ENCODE peak calls at places on chromosomes 4 and X, in six cellular contexts. R is activated B cell treated with CpG ODN at 0.5 μM for 24 hours; N is Panc1; U is RCC 7860; P is iris pigment epithelial cell; F is activated T-cell treated with anti-CD3 and anti-CD28 coated beads, Interleukin-2, amount 50 U/mL, for 24 hours. Y is an unnamed sample.
A peak's percentile ranks its signal among the peaks of the same experiment; 100 is the strongest.

GRCh38 chr4:157221426-157221894 is 932 bp downstream of the GRIA2 start:
- DNase-seq in R (no peak), N (no peak), U (no peak), P (no peak), F (no peak), Y (no peak)

GRCh38 chr4:94406668-94407437 is 44.9 kb upstream of the PDLIM5 start:
- DNase-seq in R (no peak), N (peak; percentile 36), U (peak; percentile 59), P (peak; percentile 88), F (peak; percentile 44), Y (peak; percentile 84)

GRCh38 chr4:76905521-76905920 is 7.6 kb upstream of the SOWAHB start:
- DNase-seq in R (no peak), N (no peak), U (no peak), P (peak; percentile 84), F (no peak), Y (peak; percentile 92)

GRCh38 chr4:176300565-176300964 is 19.2 kb upstream of the SPCS3 start:
- DNase-seq in R (no peak), N (no peak), U (no peak), P (no peak), F (no peak), Y (no peak)

GRCh38 chrX:72498782-72499181 is 73.9 kb downstream of the HDAC8 start:
- DNase-seq in R (no peak), N (no peak), U (no peak), P (peak; percentile 9), F (no peak), Y (no peak)

GRCh38 chr4:75547647-75548387 is 8.0 kb upstream of the ODAPH start:
- DNase-seq in R (no peak), N (no peak), U (no peak), P (peak; percentile 46), F (no peak), Y (peak; percentile 40)

GRCh38 chrX:105050921-105051320 is 169.6 kb downstream of the TEX13A start:
- DNase-seq in R (no peak), N (no peak), U (no peak), P (no peak), F (no peak), Y (no peak)

GRCh38 chr4:74092957-74093356 is 6.0 kb downstream of the CXCL2 start:
- DNase-seq in R (no peak), N (no peak), U (no peak), P (no peak), F (no peak), Y (no peak)

GRCh38 chr4:67712000-67712625 is 11.2 kb upstream of the UBA6 start:
- DNase-seq in R (no peak), N (no peak), U (no peak), P (no peak), F (no peak), Y (no peak)

GRCh38 chrX:126165721-126166401 is at the start of gene DCAF12L2:
- DNase-seq in R (no peak), N (no peak), U (no peak), P (peak; percentile 1), F (peak; percentile 27), Y (no peak)

GRCh38 chr4:68272860-68273259 is 27.4 kb upstream of the TMPRSS11B start:
- DNase-seq in R (no peak), N (no peak), U (no peak), P (no peak), F (no peak), Y (peak; percentile 11)

GRCh38 chr4:157572951-157573350 is 352.4 kb downstream of the GRIA2 start:
- DNase-seq in R (no peak), N (no peak), U (no peak), P (no peak), F (no peak), Y (no peak)

GRCh38 chrX:45750639-45751038 is 550.0 kb upstream of the DIPK2B start:
- DNase-seq in R (no peak), N (no peak), U (no peak), P (peak; percentile 36), F (no peak), Y (no peak)

GRCh38 chr4:140681201-140681600 is 75.0 kb downstream of the TBC1D9 start:
- DNase-seq in R (no peak), N (no peak), U (no peak), P (no peak), F (no peak), Y (no peak)

GRCh38 chr4:140296335-140296753 is 77.1 kb upstream of the SCOC start:
- DNase-seq in R (no peak), N (no peak), U (peak; percentile 60), P (peak; percentile 88), F (no peak), Y (peak; percentile 92)

GRCh38 chr4:42642136-42642797 is 14.6 kb downstream of the ATP8A1 start:
- DNase-seq in R (no peak), N (no peak), U (no peak), P (no peak), F (no peak), Y (no peak)

GRCh38 chr4:156942991-156943390 is 28.6 kb downstream of the PDGFC start:
- DNase-seq in R (no peak), N (no peak), U (no peak), P (no peak), F (no peak), Y (no peak)

GRCh38 chr4:155891058-155891457 is 12.4 kb upstream of the TDO2 start:
- DNase-seq in R (no peak), N (no peak), U (no peak), P (no peak), F (no peak), Y (peak; percentile 46)

GRCh38 chr4:72496119-72496518 is 72.9 kb downstream of the ADAMTS3 start:
- DNase-seq in R (no peak), N (no peak), U (peak; percentile 36), P (no peak), F (no peak), Y (peak; percentile 4)

GRCh38 chrX:39877919-39878318 is 219.8 kb downstream of the BCOR start:
- DNase-seq in R (no peak), N (no peak), U (no peak), P (no peak), F (no peak), Y (no peak)

GRCh38 chr4:109989618-109990017 is 76.9 kb downstream of the EGF start:
- DNase-seq in R (no peak), N (no peak), U (no peak), P (no peak), F (no peak), Y (no peak)

GRCh38 chr4:41076481-41076880 is 137.9 kb downstream of the APBB2 start:
- DNase-seq in R (no peak), N (no peak), U (no peak), P (no peak), F (no peak), Y (no peak)

GRCh38 chr4:7803992-7804758 is 135.5 kb downstream of the AFAP1 start:
- DNase-seq in R (peak; percentile 61), N (peak; percentile 59), U (peak; percentile 53), P (peak; percentile 80), F (peak; percentile 89), Y (peak; percentile 78)

GRCh38 chr4:41185614-41186609 is 28.4 kb downstream of the APBB2 start:
- DNase-seq in R (no peak), N (no peak), U (peak; percentile 49), P (peak; percentile 50), F (no peak), Y (peak; percentile 53)

GRCh38 chr4:3531306-3531886 is 826 bp downstream of the LRPAP1 start:
- DNase-seq in R (no peak), N (no peak), U (no peak), P (peak; percentile 13), F (no peak), Y (peak; percentile 22)

GRCh38 chr4:139453041-139453370 is 915 bp upstream of the RAB33B start:
- DNase-seq in R (no peak), N (peak; percentile 60), U (peak; percentile 80), P (peak; percentile 79), F (no peak), Y (no peak)

GRCh38 chr4:8583655-8584025 is 3.4 kb downstream of the GPR78 start:
- DNase-seq in R (no peak), N (no peak), U (no peak), P (no peak), F (no peak), Y (no peak)

GRCh38 chr4:132238697-132239096 is 910.4 kb upstream of the PCDH10 start:
- DNase-seq in R (no peak), N (no peak), U (no peak), P (no peak), F (no peak), Y (no peak)